ENCODE peak calls at places on chromosome 9, in ten cellular contexts. R is BJ, S is NCI-H510A treated with DMSO at 0.1 percent for 48 hours, D is left cardiac atrium, M is NT2/D1, N is fibroblast of lung, X is A172, A is GOT3, U is hypothalamus, G is activated T-helper 1 cell treated with Interleukin-2 at 50 U/mL for 16 hours. I is an unnamed sample.

GRCh38 chr9:125646222-125647100 is 60.5 kb downstream of the MAPKAP1 start:
- DNase-seq in X (no peak), U (no peak), S (no peak), M (no peak), R (no peak), N (peak), D (no peak), A (no peak), G (no peak), I (no peak)

GRCh38 chr9:114284316-114285060 is 38.4 kb upstream of the ORM1 start:
- DNase-seq in A (no peak), N (no peak), U (no peak), R (no peak), G (no peak), S (no peak), X (no peak), D (peak), M (no peak), I (no peak)

GRCh38 chr9:133813749-133814585 is 75.8 kb upstream of the SARDH start:
- DNase-seq in A (no peak), M (no peak), X (no peak), G (no peak), S (no peak), D (peak), U (no peak), R (no peak), N (no peak), I (no peak)

GRCh38 chr9:81396528-81396927 is 292.8 kb downstream of the TLE1 start:
- DNase-seq in S (no peak), D (no peak), G (no peak), N (no peak), X (no peak), A (no peak), M (no peak), U (no peak), R (no peak), I (no peak)

GRCh38 chr9:135939351-135940265 is 21.6 kb downstream of the UBAC1 start:
- DNase-seq in G (peak), M (no peak), S (no peak), A (no peak), X (no peak), U (no peak), D (no peak), N (no peak), R (no peak), I (no peak)

GRCh38 chr9:96856363-96857286 is 2.3 kb upstream of the ZNF782 start:
- DNase-seq in R (no peak), X (peak), N (peak), S (peak), A (no peak), M (peak), D (peak), U (peak), G (peak), I (no peak)

GRCh38 chr9:136703231-136703870 is 9.0 kb upstream of the DIPK1B start:
- DNase-seq in N (no peak), D (no peak), U (no peak), S (no peak), M (no peak), A (no peak), R (no peak), G (no peak), X (no peak), I (no peak)

GRCh38 chr9:71552480-71552879 is 215.8 kb downstream of the CEMIP2 start:
- DNase-seq in S (peak), G (no peak), D (no peak), A (no peak), N (no peak), X (no peak), U (no peak), R (no peak), M (no peak), I (no peak)

GRCh38 chr9:19102181-19102630 is 498 bp downstream of the HAUS6 start:
- DNase-seq in G (peak), D (peak), R (no peak), X (peak), U (no peak), S (no peak), M (no peak), A (no peak), N (no peak), I (no peak)

GRCh38 chr9:136270173-136270710 is 24.6 kb upstream of the QSOX2 start:
- DNase-seq in R (no peak), M (no peak), A (no peak), S (no peak), N (no peak), U (no peak), D (no peak), X (no peak), G (no peak), I (no peak)

GRCh38 chr9:28197653-28198052 is 624.4 kb upstream of the C9orf72 start:
- DNase-seq in R (no peak), M (no peak), S (no peak), X (no peak), G (no peak), N (peak), A (no peak), U (no peak), D (no peak), I (no peak)

GRCh38 chr9:90894956-90895687 is 93.5 kb downstream of the SYK start:
- DNase-seq in R (no peak), M (no peak), A (no peak), G (no peak), X (no peak), D (no peak), S (peak), U (no peak), N (no peak), I (no peak)

GRCh38 chr9:136151214-136151804 is 32.6 kb upstream of the TMEM250 start:
- DNase-seq in R (no peak), G (no peak), U (no peak), N (no peak), S (no peak), X (no peak), D (no peak), M (no peak), A (no peak), I (no peak)

I was measured in NCI-H1048.